ENCODE peak calls at places on chromosomes 12 and 14, in five cellular contexts. Y is sigmoid colon; F is K562; D is A549; Z is CD4-positive, alpha-beta T cell. R is an unnamed sample.

GRCh38 chr12:23813206-23813605 is 136.3 kb downstream of the SOX5 start:
- DNase-seq in Y (no peak), F (peak), D (no peak), Z (no peak), R (no peak)

GRCh38 chr14:101473795-101474562 is 87.3 kb upstream of the DIO3 start:
- DNase-seq in Y (peak), F (no peak), D (no peak), Z (no peak), R (no peak)

GRCh38 chr14:104436741-104437701 is 142.5 kb upstream of the C14orf180 start:
- DNase-seq in Y (no peak), F (peak), D (no peak), Z (no peak), R (no peak)

GRCh38 chr12:29796823-29797263 is 13.1 kb upstream of the TMTC1 start:
- DNase-seq in Y (peak), F (no peak), D (no peak), Z (no peak), R (no peak)

GRCh38 chr12:122738561-122738960 is 7.9 kb upstream of the HCAR1 start:
- DNase-seq in Y (no peak), F (no peak), D (no peak), Z (no peak), R (no peak)

GRCh38 chr14:36514278-36515104 is 5.5 kb downstream of the NKX2-1 start:
- DNase-seq in Y (no peak), F (no peak), D (no peak), Z (no peak), R (no peak)

GRCh38 chr12:53098354-53098981 is 1.0 kb downstream of the IGFBP6 start:
- DNase-seq in Y (peak), F (peak), D (peak), Z (no peak), R (no peak)

GRCh38 chr14:96145116-96145864 is 59.3 kb upstream of the BDKRB2 start:
- DNase-seq in Y (no peak), F (no peak), D (no peak), Z (no peak), R (no peak)

GRCh38 chr14:29668201-29668600 is 259.4 kb downstream of the PRKD1 start:
- DNase-seq in Y (no peak), F (no peak), D (no peak), Z (no peak), R (no peak)

GRCh38 chr14:72615511-72616121 is 278.3 kb downstream of the DPF3 start:
- DNase-seq in Y (no peak), F (no peak), D (no peak), Z (no peak), R (no peak)

GRCh38 chr14:90453401-90453951 is 56.6 kb downstream of the CALM1 start:
- DNase-seq in Y (no peak), F (no peak), D (no peak), Z (no peak), R (no peak)

GRCh38 chr12:63151061-63151897 is at the start of gene AVPR1A:
- DNase-seq in Y (no peak), F (no peak), D (peak), Z (no peak), R (no peak)

GRCh38 chr12:46830731-46831334 is 5.0 kb upstream of the SLC38A4 start:
- DNase-seq in Y (no peak), F (no peak), D (no peak), Z (no peak), R (no peak)

GRCh38 chr14:28468191-28469151 is 298.1 kb upstream of the FOXG1 start:
- DNase-seq in Y (no peak), F (no peak), D (no peak), Z (no peak), R (no peak)

GRCh38 chr14:54776361-54777001 is 126.1 kb downstream of the GCH1 start:
- DNase-seq in Y (peak), F (no peak), D (no peak), Z (peak), R (peak)

GRCh38 chr12:94761559-94761958 is 111.2 kb upstream of the TMCC3 start:
- DNase-seq in Y (no peak), F (no peak), D (peak), Z (no peak), R (no peak)

GRCh38 chr12:12015073-12015685 is 55.6 kb upstream of the BCL2L14 start:
- DNase-seq in Y (no peak), F (no peak), D (no peak), Z (no peak), R (no peak)

GRCh38 chr12:71592841-71593240 is 70.8 kb downstream of the ZFC3H1 start:
- DNase-seq in Y (no peak), F (no peak), D (no peak), Z (no peak), R (no peak)

GRCh38 chr12:27787559-27787958 is 7.5 kb upstream of the MANSC4 start:
- DNase-seq in Y (no peak), F (no peak), D (no peak), Z (no peak), R (no peak)

GRCh38 chr14:92945544-92945943 is 22.6 kb downstream of the CHGA start:
- DNase-seq in Y (no peak), F (no peak), D (no peak), Z (no peak), R (no peak)

GRCh38 chr12:107386569-107386968 is 293.2 kb upstream of the CRY1 start:
- DNase-seq in Y (no peak), F (no peak), D (no peak), Z (no peak), R (no peak)

GRCh38 chr12:24911284-24911791 is 37.6 kb downstream of the BCAT1 start:
- DNase-seq in Y (no peak), F (no peak), D (no peak), Z (no peak), R (no peak)

GRCh38 chr14:63938198-63939005 is 85.6 kb downstream of the SYNE2 start:
- DNase-seq in Y (no peak), F (no peak), D (no peak), Z (no peak), R (no peak)

GRCh38 chr14:64782196-64782595 is 78.0 kb downstream of the PLEKHG3 start:
- DNase-seq in Y (no peak), F (no peak), D (no peak), Z (no peak), R (no peak)

GRCh38 chr14:80150301-80150700 is 61.0 kb downstream of the DIO2 start:
- DNase-seq in Y (no peak), F (no peak), D (no peak), Z (no peak), R (no peak)

GRCh38 chr12:24991209-24992049 is 42.5 kb upstream of the BCAT1 start:
- DNase-seq in Y (no peak), F (peak), D (peak), Z (no peak), R (peak)

GRCh38 chr14:104659764-104660523 is 29.5 kb upstream of the INF2 start:
- DNase-seq in Y (no peak), F (no peak), D (no peak), Z (no peak), R (no peak)

GRCh38 chr14:23207146-23207540 is 23.7 kb upstream of the SLC7A8 start:
- DNase-seq in Y (no peak), F (no peak), D (no peak), Z (no peak), R (no peak)

GRCh38 chr12:39047539-39048078 is 142.2 kb upstream of the CPNE8 start:
- DNase-seq in Y (no peak), F (no peak), D (no peak), Z (no peak), R (no peak)

GRCh38 chr14:101355284-101355683 is 206.0 kb upstream of the DIO3 start:
- DNase-seq in Y (peak), F (no peak), D (no peak), Z (no peak), R (no peak)

GRCh38 chr14:34781242-34781641 is 66.8 kb upstream of the CFL2 start:
- DNase-seq in Y (no peak), F (no peak), D (no peak), Z (no peak), R (no peak)

GRCh38 chr12:48977290-48978281 is 536 bp upstream of the WNT1 start:
- DNase-seq in Y (peak), F (peak), D (peak), Z (peak), R (peak)

GRCh38 chr12:116919247-116919671 is 8.5 kb downstream of the FBXW8 start:
- DNase-seq in Y (no peak), F (peak), D (no peak), Z (no peak), R (no peak)

GRCh38 chr12:47373554-47374150 is 293.9 kb upstream of the AMIGO2 start:
- DNase-seq in Y (no peak), F (no peak), D (no peak), Z (no peak), R (no peak)

GRCh38 chr14:103889313-103890051 is 38.8 kb upstream of the TDRD9 start:
- DNase-seq in Y (no peak), F (peak), D (no peak), Z (no peak), R (no peak)

GRCh38 chr12:62438098-62438692 is 28.4 kb upstream of the MON2 start:
- DNase-seq in Y (no peak), F (peak), D (peak), Z (peak), R (peak)

GRCh38 chr14:94439453-94440057 is 13.0 kb downstream of the SERPINA11 start:
- DNase-seq in Y (no peak), F (no peak), D (no peak), Z (no peak), R (no peak)

GRCh38 chr12:6772331-6772695 is at the start of gene LAG3:
- DNase-seq in Y (no peak), F (no peak), D (no peak), Z (no peak), R (no peak)
- H3K27ac ChIP-seq in Y (peak), F (no peak), D (no peak), Z (no peak), R (peak)

GRCh38 chr12:31612819-31613218 is 21.9 kb upstream of the DENND5B start:
- DNase-seq in Y (no peak), F (no peak), D (no peak), Z (no peak), R (no peak)
- H3K27ac ChIP-seq in Y (no peak), F (no peak), D (no peak), Z (no peak), R (no peak)

DNA sequence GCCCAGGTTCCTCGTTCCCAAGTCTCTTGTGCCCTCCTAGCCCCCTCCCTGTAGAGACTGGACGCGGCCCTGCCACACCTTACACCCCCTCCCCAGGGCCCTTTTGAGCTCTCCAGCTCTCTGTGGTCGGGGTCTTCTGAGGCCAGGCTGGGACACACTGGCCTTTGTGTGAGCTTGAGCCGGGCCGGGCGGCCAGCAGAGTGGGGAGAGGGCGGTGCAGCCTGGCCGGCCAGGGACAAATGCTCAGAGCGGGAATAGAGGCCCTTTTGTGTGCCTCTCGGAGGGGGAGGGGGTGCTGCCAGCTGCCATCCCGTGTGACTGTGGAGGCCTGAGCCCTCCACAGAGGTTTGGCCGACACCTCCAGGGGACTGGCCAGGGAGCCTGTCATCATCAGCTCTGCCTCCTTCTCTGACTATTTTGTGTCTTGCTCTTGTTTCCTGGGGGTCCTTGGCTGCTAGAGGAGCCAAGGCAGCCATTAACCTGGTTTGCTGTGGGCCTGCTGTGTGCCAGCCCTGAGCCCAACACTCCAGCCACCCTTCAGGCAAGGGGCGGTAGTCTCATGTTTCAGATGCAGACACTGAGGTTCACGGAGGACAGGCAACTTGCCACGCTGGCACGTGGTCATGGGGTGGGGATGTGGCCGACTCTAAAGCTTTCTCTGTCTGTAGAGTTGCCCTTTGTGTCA is 13.6 kb downstream of the FAM222A start:
- DNase-seq in Y (peak), F (no peak), D (no peak), Z (no peak), R (no peak)
- H3K27ac ChIP-seq in Y (peak), F (no peak), D (no peak), Z (no peak), R (no peak)

GRCh38 chr12:14614704-14615121 is 47.0 kb upstream of the PLBD1 start:
- DNase-seq in Y (no peak), F (no peak), D (no peak), Z (no peak), R (no peak)
- H3K27ac ChIP-seq in Y (no peak), F (no peak), D (no peak), Z (no peak), R (no peak)

GRCh38 chr12:112906712-112907414 is at the start of gene OAS1:
- DNase-seq in Y (no peak), F (no peak), D (peak), Z (no peak), R (peak)
- H3K27ac ChIP-seq in Y (peak), F (no peak), D (peak), Z (peak), R (peak)

DNA sequence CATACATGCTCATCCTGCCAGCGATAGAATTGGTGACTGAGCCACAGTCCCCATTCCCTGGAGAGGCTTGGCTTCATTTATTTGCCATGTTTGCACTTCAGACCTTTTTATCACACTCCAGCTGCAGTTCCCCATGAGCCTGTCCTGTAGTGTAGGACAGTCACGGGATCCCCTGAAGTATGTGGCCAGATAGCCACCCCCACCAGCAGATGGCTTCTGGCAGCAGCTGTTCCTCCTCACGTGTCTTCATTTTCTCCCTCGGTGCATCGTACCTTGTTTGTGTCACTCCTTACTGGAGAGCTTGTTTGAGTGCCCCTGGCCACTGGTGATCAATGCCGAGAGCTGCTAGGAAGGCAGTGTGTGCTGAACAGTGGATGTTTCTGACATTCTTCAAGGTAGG is 40.2 kb downstream of the UBE3B start:
- DNase-seq in Y (no peak), F (no peak), D (no peak), Z (no peak), R (no peak)
- H3K27ac ChIP-seq in Y (no peak), F (no peak), D (no peak), Z (no peak), R (no peak)